ENCODE peak calls at places on chromosomes 13 and 19, in nine cellular contexts. K is cardiac muscle cell, J is testis, X is tibial artery, H is uterus, P is GM23338, N is Karpas-422, C is mucosa of descending colon, R is AG10803. L is an unnamed sample.

GRCh38 chr13:72643339-72643989 is 84.0 kb downstream of the MZT1 start:
- DNase-seq in N (peak), R (peak), J (peak), X (no peak), H (no peak), C (no peak), P (peak), K (peak), L (no peak)

GRCh38 chr19:51018745-51019543 is 565 bp downstream of the KLK10 start:
- DNase-seq in R (no peak), C (no peak), H (peak), P (peak), K (peak), X (no peak), J (peak), N (no peak), L (no peak)

GRCh38 chr19:45294291-45295029 is 28.2 kb downstream of the CKM start:
- DNase-seq in R (no peak), J (peak), K (no peak), N (no peak), P (no peak), H (no peak), C (no peak), X (peak), L (no peak)

GRCh38 chr13:23510979-23511735 is 59.1 kb upstream of the TNFRSF19 start:
- DNase-seq in X (no peak), R (no peak), H (no peak), C (no peak), K (peak), N (peak), J (peak), P (peak), L (no peak)

GRCh38 chr19:42846597-42846996 is 32.9 kb downstream of the PSG1 start:
- DNase-seq in R (no peak), J (no peak), P (no peak), K (no peak), H (no peak), C (no peak), N (no peak), X (no peak), L (no peak)

GRCh38 chr13:41107584-41108014 is 25.0 kb downstream of the KBTBD6 start:
- DNase-seq in X (no peak), P (peak), R (no peak), H (no peak), C (no peak), N (no peak), K (no peak), J (peak), L (no peak)

GRCh38 chr13:24097667-24098066 is 62.9 kb upstream of the SPATA13 start:
- DNase-seq in H (no peak), K (no peak), R (no peak), J (no peak), X (no peak), C (no peak), P (no peak), N (no peak), L (no peak)

GRCh38 chr13:26971990-26972888 is 199.4 kb downstream of the USP12 start:
- DNase-seq in H (no peak), R (no peak), J (peak), P (peak), N (no peak), C (peak), X (no peak), K (peak), L (no peak)

GRCh38 chr13:20711301-20712044 is 8.0 kb downstream of the IL17D start:
- DNase-seq in X (peak), J (no peak), K (peak), R (no peak), C (no peak), H (no peak), N (peak), P (peak), L (no peak)

GRCh38 chr19:41098762-41099161 is 10.5 kb downstream of the CYP2A13 start:
- DNase-seq in X (no peak), C (no peak), R (no peak), N (no peak), J (no peak), H (no peak), K (no peak), P (peak), L (no peak)

GRCh38 chr13:28530729-28531194 is 35.8 kb upstream of the FLT1 start:
- DNase-seq in K (peak), R (peak), N (no peak), C (no peak), J (no peak), X (no peak), H (no peak), P (no peak), L (no peak)

GRCh38 chr13:26759156-26759906 is 1.3 kb downstream of the GPR12 start:
- DNase-seq in J (no peak), K (no peak), R (no peak), X (no peak), H (no peak), C (no peak), P (peak), N (no peak), L (no peak)

GRCh38 chr19:10919352-10920287 is 8.8 kb downstream of the YIPF2 start:
- DNase-seq in K (no peak), N (no peak), R (no peak), J (no peak), X (no peak), P (no peak), C (no peak), H (no peak), L (no peak)

GRCh38 chr13:80139196-80139595 is 201.7 kb downstream of the SPRY2 start:
- DNase-seq in N (no peak), R (no peak), P (no peak), H (no peak), K (no peak), X (no peak), J (no peak), C (no peak), L (no peak)

GRCh38 chr19:35784401-35785086 is 9.2 kb downstream of the ARHGAP33 start:
- DNase-seq in C (no peak), R (no peak), K (no peak), H (no peak), J (no peak), N (no peak), X (no peak), P (peak), L (no peak)
- H3K4me3 ChIP-seq in C (no peak), R (no peak), K (no peak), H (no peak), J (no peak), N (no peak), X (no peak), P (peak), L (no peak)

GRCh38 chr19:54095136-54095858 is 5.3 kb downstream of the OSCAR start:
- DNase-seq in K (no peak), J (no peak), N (no peak), X (no peak), R (no peak), H (no peak), C (peak), P (no peak), L (no peak)
- H3K4me3 ChIP-seq in K (peak), J (peak), N (no peak), X (no peak), R (peak), H (peak), C (no peak), P (peak), L (peak)

GRCh38 chr13:94712812-94713555 is 639 bp upstream of the SOX21 start:
- DNase-seq in N (no peak), K (peak), J (no peak), C (peak), R (peak), X (no peak), H (no peak), P (peak), L (peak)
- H3K4me3 ChIP-seq in N (no peak), K (peak), J (peak), C (no peak), R (no peak), X (peak), H (no peak), P (peak), L (no peak)

DNA sequence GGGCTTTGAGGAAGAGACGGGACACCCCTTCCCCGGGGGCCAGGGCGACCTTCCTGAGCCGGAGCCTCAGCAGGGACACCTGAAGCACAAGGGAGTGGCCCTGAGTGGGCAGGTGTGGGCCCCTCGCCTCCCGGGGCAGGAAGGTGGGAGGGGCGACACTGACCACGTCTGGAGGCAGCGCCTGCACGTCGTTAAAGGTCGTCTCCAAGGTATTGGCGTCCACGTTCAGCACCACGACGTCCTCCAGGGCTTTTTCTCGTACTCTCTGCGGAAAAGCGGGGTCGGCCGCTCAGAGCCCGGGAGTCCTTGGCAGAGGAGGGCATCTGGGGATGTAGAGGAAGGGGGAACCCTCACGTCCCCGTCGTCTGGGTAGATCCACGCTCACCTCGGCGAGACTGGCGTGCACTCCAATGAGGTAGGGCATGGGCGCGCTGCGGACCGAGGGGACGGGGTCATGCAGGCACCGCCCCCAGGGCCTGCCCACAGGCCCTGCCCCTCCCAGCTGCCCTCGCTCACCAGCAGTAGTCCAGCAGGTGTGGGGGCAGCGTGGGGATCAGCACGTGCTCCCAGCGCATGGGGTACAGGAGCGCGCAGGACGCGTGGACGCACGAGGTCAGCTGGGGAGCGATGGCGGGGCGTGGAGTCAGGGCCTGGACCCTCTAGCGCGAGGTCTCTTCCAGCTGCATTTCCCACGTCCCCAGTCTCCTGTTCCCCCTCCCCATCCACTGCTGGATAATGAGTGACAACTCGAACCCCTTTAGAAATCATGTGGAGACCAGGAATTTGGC is 6.1 kb downstream of the DENND1C start:
- DNase-seq in H (no peak), X (no peak), P (peak), R (no peak), N (no peak), C (no peak), K (no peak), J (no peak), L (no peak)
- H3K4me3 ChIP-seq in H (no peak), X (no peak), P (peak), R (no peak), N (no peak), C (no peak), K (peak), J (peak), L (peak)

GRCh38 chr19:3357731-3358391 is 8.5 kb upstream of the NFIC start:
- DNase-seq in C (peak), X (peak), K (no peak), N (no peak), P (peak), H (peak), J (no peak), R (no peak), L (no peak)

GRCh38 chr19:3357362-3357730 is 9.0 kb upstream of the NFIC start:
- DNase-seq in X (no peak), J (no peak), C (no peak), P (no peak), N (no peak), H (no peak), R (no peak), K (no peak), L (no peak)

GRCh38 chr19:3359850-3360493 is 6.4 kb upstream of the NFIC start:
- DNase-seq in K (peak), H (no peak), R (no peak), C (peak), X (no peak), J (no peak), P (peak), N (peak), L (no peak)

GRCh38 chr19:3358919-3359849 is 7.2 kb upstream of the NFIC start:
- DNase-seq in R (peak), C (peak), X (peak), J (peak), N (peak), P (peak), K (peak), H (peak), L (no peak)

GRCh38 chr19:3358392-3358918 is 7.9 kb upstream of the NFIC start:
- DNase-seq in P (no peak), C (peak), J (no peak), K (no peak), R (no peak), N (no peak), X (no peak), H (peak), L (no peak)
- H3K4me3 ChIP-seq in P (peak), C (peak), J (peak), K (peak), R (peak), N (peak), X (peak), H (peak), L (peak)

GRCh38 chr13:51802601-51803000 is 1.4 kb downstream of the DHRS12 start:
- DNase-seq in C (no peak), K (no peak), R (no peak), N (no peak), X (no peak), P (no peak), H (no peak), J (no peak), L (no peak)
- H3K4me3 ChIP-seq in C (no peak), K (no peak), R (no peak), N (peak), X (peak), P (peak), H (no peak), J (no peak), L (no peak)

L was measured in kidney epithelial cell.